ENCODE peak calls at places on chromosomes 2 and 18, in six cellular contexts. One of them, this sample, is unnamed.

GRCh38 chr18:49464718-49465598 is 4.5 kb upstream of the DYM start:
- DNase-seq in PC-9: no peak
- DNase-seq in activated T-helper 1 cell treated with anti-CD3 and anti-CD28 coated beads, Interleukin-2, amount 50 U/mL, for 16 hours: no peak
- DNase-seq in NCI-H2081: no peak
- DNase-seq in HS-5: no peak
- DNase-seq in iPS-NIHi11: peak; percentile 72
- DNase-seq in this sample: no peak

GRCh38 chr18:8929381-8929780 is 173.1 kb upstream of the NDUFV2 start:
- DNase-seq in activated T-helper 1 cell treated with anti-CD3 and anti-CD28 coated beads, Interleukin-2, amount 50 U/mL, for 16 hours: no peak
- DNase-seq in PC-9: no peak
- DNase-seq in HS-5: no peak
- DNase-seq in iPS-NIHi11: no peak
- DNase-seq in NCI-H2081: no peak
- DNase-seq in this sample: no peak

GRCh38 chr2:170217778-170218251 is 39.9 kb downstream of the MYO3B start:
- DNase-seq in PC-9: no peak
- DNase-seq in HS-5: no peak
- DNase-seq in activated T-helper 1 cell treated with anti-CD3 and anti-CD28 coated beads, Interleukin-2, amount 50 U/mL, for 16 hours: no peak
- DNase-seq in NCI-H2081: no peak
- DNase-seq in iPS-NIHi11: no peak
- DNase-seq in this sample: no peak

GRCh38 chr2:9815076-9815475 is 28.2 kb upstream of the TAF1B start:
- DNase-seq in HS-5: no peak
- DNase-seq in PC-9: no peak
- DNase-seq in iPS-NIHi11: no peak
- DNase-seq in NCI-H2081: no peak
- DNase-seq in activated T-helper 1 cell treated with anti-CD3 and anti-CD28 coated beads, Interleukin-2, amount 50 U/mL, for 16 hours: no peak
- DNase-seq in this sample: no peak

GRCh38 chr2:129777146-129777545 is 202.3 kb upstream of the RAB6C start:
- DNase-seq in activated T-helper 1 cell treated with anti-CD3 and anti-CD28 coated beads, Interleukin-2, amount 50 U/mL, for 16 hours: no peak
- DNase-seq in iPS-NIHi11: no peak
- DNase-seq in PC-9: no peak
- DNase-seq in HS-5: no peak
- DNase-seq in NCI-H2081: no peak
- DNase-seq in this sample: no peak

GRCh38 chr2:10278029-10278762 is 24.5 kb upstream of the HPCAL1 start:
- DNase-seq in activated T-helper 1 cell treated with anti-CD3 and anti-CD28 coated beads, Interleukin-2, amount 50 U/mL, for 16 hours: no peak
- DNase-seq in PC-9: peak; percentile 48
- DNase-seq in HS-5: no peak
- DNase-seq in NCI-H2081: no peak
- DNase-seq in iPS-NIHi11: no peak
- DNase-seq in this sample: peak; percentile 25

GRCh38 chr2:11867926-11868325 is 121.5 kb downstream of the LPIN1 start:
- DNase-seq in HS-5: no peak
- DNase-seq in NCI-H2081: no peak
- DNase-seq in PC-9: no peak
- DNase-seq in activated T-helper 1 cell treated with anti-CD3 and anti-CD28 coated beads, Interleukin-2, amount 50 U/mL, for 16 hours: no peak
- DNase-seq in iPS-NIHi11: no peak
- DNase-seq in this sample: no peak

GRCh38 chr2:45741451-45741850 is 90.0 kb downstream of the PRKCE start:
- DNase-seq in activated T-helper 1 cell treated with anti-CD3 and anti-CD28 coated beads, Interleukin-2, amount 50 U/mL, for 16 hours: no peak
- DNase-seq in NCI-H2081: no peak
- DNase-seq in PC-9: no peak
- DNase-seq in HS-5: no peak
- DNase-seq in iPS-NIHi11: no peak
- DNase-seq in this sample: no peak

GRCh38 chr2:37471994-37472393 is 127.6 kb downstream of the QPCT start:
- DNase-seq in HS-5: peak; percentile 81
- DNase-seq in PC-9: no peak
- DNase-seq in activated T-helper 1 cell treated with anti-CD3 and anti-CD28 coated beads, Interleukin-2, amount 50 U/mL, for 16 hours: no peak
- DNase-seq in NCI-H2081: no peak
- DNase-seq in iPS-NIHi11: no peak
- DNase-seq in this sample: no peak

GRCh38 chr2:128557841-128558241 is 239.2 kb upstream of the HS6ST1 start:
- DNase-seq in iPS-NIHi11: no peak
- DNase-seq in HS-5: no peak
- DNase-seq in NCI-H2081: no peak
- DNase-seq in PC-9: no peak
- DNase-seq in activated T-helper 1 cell treated with anti-CD3 and anti-CD28 coated beads, Interleukin-2, amount 50 U/mL, for 16 hours: no peak
- DNase-seq in this sample: no peak

GRCh38 chr18:56333146-56333545 is 305.2 kb downstream of the TXNL1 start:
- DNase-seq in activated T-helper 1 cell treated with anti-CD3 and anti-CD28 coated beads, Interleukin-2, amount 50 U/mL, for 16 hours: no peak
- DNase-seq in NCI-H2081: no peak
- DNase-seq in HS-5: no peak
- DNase-seq in PC-9: no peak
- DNase-seq in iPS-NIHi11: no peak
- DNase-seq in this sample: no peak

GRCh38 chr2:47195149-47195548 is 40.0 kb upstream of the STPG4 start:
- DNase-seq in PC-9: no peak
- DNase-seq in HS-5: no peak
- DNase-seq in NCI-H2081: no peak
- DNase-seq in iPS-NIHi11: no peak
- DNase-seq in activated T-helper 1 cell treated with anti-CD3 and anti-CD28 coated beads, Interleukin-2, amount 50 U/mL, for 16 hours: no peak
- DNase-seq in this sample: no peak

GRCh38 chr2:99989905-99990304 is 152.5 kb downstream of the AFF3 start:
- DNase-seq in PC-9: no peak
- DNase-seq in activated T-helper 1 cell treated with anti-CD3 and anti-CD28 coated beads, Interleukin-2, amount 50 U/mL, for 16 hours: no peak
- DNase-seq in NCI-H2081: no peak
- DNase-seq in HS-5: no peak
- DNase-seq in iPS-NIHi11: no peak
- DNase-seq in this sample: no peak

GRCh38 chr2:239934571-239935171 is 90.5 kb downstream of the NDUFA10 start:
- DNase-seq in activated T-helper 1 cell treated with anti-CD3 and anti-CD28 coated beads, Interleukin-2, amount 50 U/mL, for 16 hours: peak; percentile 20
- DNase-seq in iPS-NIHi11: peak; percentile 80
- DNase-seq in NCI-H2081: no peak
- DNase-seq in PC-9: peak; percentile 39
- DNase-seq in HS-5: no peak
- DNase-seq in this sample: peak; percentile 53

GRCh38 chr2:63827749-63828148 is 13.9 kb upstream of the UGP2 start:
- DNase-seq in NCI-H2081: no peak
- DNase-seq in activated T-helper 1 cell treated with anti-CD3 and anti-CD28 coated beads, Interleukin-2, amount 50 U/mL, for 16 hours: no peak
- DNase-seq in HS-5: peak; percentile 78
- DNase-seq in PC-9: peak; percentile 42
- DNase-seq in iPS-NIHi11: no peak
- DNase-seq in this sample: no peak

GRCh38 chr18:63317982-63318881 is 1.3 kb downstream of the BCL2 start:
- DNase-seq in PC-9: no peak
- DNase-seq in activated T-helper 1 cell treated with anti-CD3 and anti-CD28 coated beads, Interleukin-2, amount 50 U/mL, for 16 hours: peak; percentile 75
- DNase-seq in iPS-NIHi11: peak; percentile 60
- DNase-seq in HS-5: no peak
- DNase-seq in NCI-H2081: peak; percentile 79
- DNase-seq in this sample: peak; percentile 44

GRCh38 chr18:12768622-12769021 is 65.8 kb downstream of the PSMG2 start:
- DNase-seq in NCI-H2081: no peak
- DNase-seq in PC-9: no peak
- DNase-seq in activated T-helper 1 cell treated with anti-CD3 and anti-CD28 coated beads, Interleukin-2, amount 50 U/mL, for 16 hours: no peak
- DNase-seq in iPS-NIHi11: no peak
- DNase-seq in HS-5: peak; percentile 33
- DNase-seq in this sample: no peak

GRCh38 chr2:203565076-203565475 is 30.0 kb upstream of the RAPH1 start:
- DNase-seq in HS-5: no peak
- DNase-seq in PC-9: no peak
- DNase-seq in NCI-H2081: no peak
- DNase-seq in iPS-NIHi11: no peak
- DNase-seq in activated T-helper 1 cell treated with anti-CD3 and anti-CD28 coated beads, Interleukin-2, amount 50 U/mL, for 16 hours: no peak
- DNase-seq in this sample: no peak

GRCh38 chr18:58612239-58613055 is 16.4 kb downstream of the ALPK2 start:
- DNase-seq in NCI-H2081: no peak
- DNase-seq in HS-5: no peak
- DNase-seq in PC-9: no peak
- DNase-seq in activated T-helper 1 cell treated with anti-CD3 and anti-CD28 coated beads, Interleukin-2, amount 50 U/mL, for 16 hours: no peak
- DNase-seq in iPS-NIHi11: no peak
- DNase-seq in this sample: no peak

GRCh38 chr2:178418426-178418825 is 32.5 kb downstream of the PRKRA start:
- DNase-seq in NCI-H2081: no peak
- DNase-seq in iPS-NIHi11: no peak
- DNase-seq in activated T-helper 1 cell treated with anti-CD3 and anti-CD28 coated beads, Interleukin-2, amount 50 U/mL, for 16 hours: no peak
- DNase-seq in PC-9: no peak
- DNase-seq in HS-5: no peak
- DNase-seq in this sample: no peak

This sample was measured in caudate nucleus.